ENCODE peak calls at places on chromosomes 12 and 14, in four cellular contexts. G, R, Q and T are unnamed samples.

GRCh38 chr14:25003537-25003936 is 46.4 kb downstream of the STXBP6 start:
- DNase-seq in R (no peak), Q (peak; percentile 60), G (peak; percentile 10), T (peak; percentile 38)

GRCh38 chr12:21884942-21885341 is 56.3 kb downstream of the ABCC9 start:
- DNase-seq in R (no peak), Q (no peak), G (no peak), T (no peak)

GRCh38 chr12:3837049-3837448 is 36.1 kb downstream of the PARP11 start:
- DNase-seq in R (no peak), Q (no peak), G (no peak), T (no peak)

GRCh38 chr12:69966409-69966808 is 141.4 kb downstream of the MYRFL start:
- DNase-seq in Q (peak; percentile 57), G (peak; percentile 97), R (no peak), T (peak; percentile 4)

GRCh38 chr12:1306096-1306495 is 288.3 kb downstream of the FBXL14 start:
- DNase-seq in G (no peak), Q (peak; percentile 55), R (no peak), T (peak; percentile 36)

GRCh38 chr14:92277031-92277430 is 45.9 kb upstream of the SLC24A4 start:
- DNase-seq in Q (no peak), R (no peak), G (no peak), T (no peak)

GRCh38 chr12:89239534-89239933 is 112.8 kb downstream of the DUSP6 start:
- DNase-seq in R (no peak), G (no peak), Q (no peak), T (no peak)

GRCh38 chr12:111429760-111430417 is 24.2 kb downstream of the SH2B3 start:
- DNase-seq in Q (no peak), R (no peak), G (no peak), T (no peak)

GRCh38 chr12:131912526-131913274 is 16.4 kb upstream of the PUS1 start:
- DNase-seq in R (peak; percentile 95), Q (peak; percentile 89), G (peak; percentile 66), T (peak; percentile 74)

GRCh38 chr12:2550470-2551090 is 244.2 kb upstream of the FKBP4 start:
- DNase-seq in Q (no peak), R (no peak), G (no peak), T (no peak)

GRCh38 chr14:99657645-99658155 is 12.8 kb downstream of the HHIPL1 start:
- DNase-seq in Q (no peak), R (no peak), G (no peak), T (no peak)

DNA sequence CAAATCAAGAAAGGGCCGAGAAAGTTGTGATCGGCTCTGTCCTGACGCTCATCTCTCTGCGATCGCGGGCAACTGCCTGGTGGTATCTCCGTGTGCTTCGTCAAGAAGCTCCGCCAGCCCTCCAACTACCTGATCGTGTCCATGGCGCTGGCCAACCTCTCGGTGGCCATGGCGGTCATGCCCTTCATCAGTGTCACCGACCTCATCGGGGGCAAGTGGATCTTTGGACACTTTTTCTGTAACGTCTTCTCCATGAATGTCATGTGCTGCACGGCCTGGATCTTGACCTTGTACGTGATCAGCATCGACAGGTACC is 1.6 kb upstream of the HEBP1 start:
- DNase-seq in G (no peak), Q (no peak), R (no peak), T (no peak)
- H3K4me3 ChIP-seq in G (peak overlapping the region; percentile 55), Q (peak overlapping the region; percentile 57), R (peak overlapping the region; percentile 87), T (peak overlapping the region; percentile 70)

GRCh38 chr12:15580431-15580830 is 208.8 kb downstream of the EPS8 start:
- DNase-seq in G (no peak), R (no peak), Q (no peak), T (no peak)
- TF ChIP-seq CTCF in G (no peak), R (no peak), Q (no peak), T (peak; percentile 12)

GRCh38 chr14:22545842-22546721 is 42.9 kb downstream of the DAD1 start:
- DNase-seq in Q (peak; percentile 72), G (peak; percentile 41), R (peak; percentile 36), T (peak; percentile 83)
- H3K4me3 ChIP-seq in Q (no peak overlapping the region), G (no peak overlapping the region), R (no peak overlapping the region), T (no peak overlapping the region)

GRCh38 chr12:54246011-54246641 is 33.8 kb downstream of the CBX5 start:
- DNase-seq in G (no peak), R (no peak), Q (no peak), T (no peak)

GRCh38 chr12:54257332-54257731 is 22.6 kb downstream of the CBX5 start:
- DNase-seq in Q (no peak), R (no peak), G (no peak), T (no peak)

GRCh38 chr12:54253240-54253639 is 26.7 kb downstream of the CBX5 start:
- DNase-seq in G (no peak), Q (no peak), R (no peak), T (no peak)

GRCh38 chr12:54249489-54249888 is 30.4 kb downstream of the CBX5 start:
- DNase-seq in Q (no peak), R (no peak), G (no peak), T (no peak)

GRCh38 chr12:54251667-54252284 is 28.1 kb downstream of the CBX5 start:
- DNase-seq in G (peak; percentile 47), Q (peak; percentile 74), R (no peak), T (peak; percentile 55)
- TF ChIP-seq CTCF in G (peak; percentile 41), Q (peak; percentile 68), R (peak; percentile 37), T (peak; percentile 69)

GRCh38 chr14:73784988-73785313 is 66.7 kb upstream of the PTGR2 start:
- DNase-seq in G (no peak), R (no peak), Q (no peak), T (no peak)
- H3K4me3 ChIP-seq in G (no peak overlapping the region), R (no peak overlapping the region), Q (peak overlapping the region; percentile 60), T (peak overlapping the region; percentile 73)

GRCh38 chr14:100944052-100944451 is 40.5 kb upstream of the RTL1 start:
- DNase-seq in G (no peak), Q (no peak), R (no peak), T (no peak)

GRCh38 chr14:100955201-100955600 is 51.7 kb upstream of the RTL1 start:
- DNase-seq in R (no peak), G (peak; percentile 43), Q (peak; percentile 2), T (peak; percentile 40)

DNA sequence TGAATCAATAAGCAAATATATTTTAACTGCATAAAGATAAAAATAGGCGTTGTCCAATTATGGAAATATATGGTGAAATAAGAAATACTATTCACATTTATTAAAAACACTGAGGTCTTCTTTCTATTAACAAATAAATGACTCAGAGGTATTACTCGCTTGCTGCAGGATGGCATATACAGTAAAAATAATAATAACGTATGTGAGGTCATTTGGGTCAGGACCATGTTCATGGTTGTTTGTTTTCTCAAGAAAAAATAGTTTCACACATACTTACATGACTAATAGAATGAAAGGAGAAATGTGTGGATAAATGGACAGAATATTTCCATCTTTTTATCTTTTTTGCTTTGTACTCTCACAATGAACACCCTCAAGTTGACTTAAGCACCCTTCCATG is 46.5 kb upstream of the RTL1 start:
- DNase-seq in Q (no peak), G (peak; percentile 6), R (no peak), T (no peak)
- TF ChIP-seq CTCF in Q (no peak), G (no peak), R (no peak), T (no peak)

GRCh38 chr12:117139025-117139717 is 40.0 kb upstream of the TESC start:
- DNase-seq in G (no peak), R (no peak), Q (no peak), T (no peak)

GRCh38 chr12:117134721-117135120 is 35.5 kb upstream of the TESC start:
- DNase-seq in Q (no peak), R (no peak), G (no peak), T (no peak)

GRCh38 chr12:117130806-117131205 is 31.6 kb upstream of the TESC start:
- DNase-seq in R (no peak), Q (no peak), G (no peak), T (no peak)

GRCh38 chr12:117129391-117129790 is 30.2 kb upstream of the TESC start:
- DNase-seq in G (peak; percentile 61), Q (no peak), R (no peak), T (no peak)

GRCh38 chr12:117134059-117134458 is 34.8 kb upstream of the TESC start:
- DNase-seq in R (no peak), Q (no peak), G (no peak), T (peak; percentile 49)
- H3K4me3 ChIP-seq in R (no peak overlapping the region), Q (no peak overlapping the region), G (no peak overlapping the region), T (no peak overlapping the region)